ENCODE peak calls at places on chromosomes 4 and X, in six cellular contexts. E is GM12878, H is HCT116, Z is K562, A is HepG2, N is WTC11. T is an unnamed sample.

GRCh38 chr4:94244829-94245185 is 37.1 kb downstream of the SMARCAD1 start:
- DNase-seq in N (no peak), E (no peak), Z (no peak), A (no peak), H (no peak), T (no peak)

GRCh38 chr4:2469192-2469984 is 482 bp downstream of the RNF4 start:
- DNase-seq in E (no peak), Z (peak; percentile 70), A (no peak), N (peak; percentile 58), H (no peak), T (no peak)

GRCh38 chrX:15790766-15791380 is 589 bp downstream of the ZRSR2 start:
- DNase-seq in N (no peak), A (no peak), E (peak; percentile 13), Z (peak; percentile 6), H (no peak), T (no peak)

GRCh38 chrX:44903107-44903506 is 30.1 kb downstream of the KDM6A start:
- DNase-seq in N (no peak), H (peak; percentile 33), A (peak; percentile 50), E (no peak), Z (peak; percentile 34), T (no peak)

GRCh38 chr4:185902654-185903053 is 90.7 kb upstream of the SORBS2 start:
- DNase-seq in H (no peak), A (no peak), Z (no peak), E (no peak), N (no peak), T (no peak)

GRCh38 chr4:149269835-149270234 is 545.8 kb downstream of the IQCM start:
- DNase-seq in H (no peak), E (no peak), Z (no peak), A (no peak), N (no peak), T (no peak)

GRCh38 chr4:125085-125820 is 952 bp downstream of the ZNF718 start:
- DNase-seq in A (no peak), H (no peak), N (peak; percentile 61), Z (peak; percentile 46), E (no peak), T (no peak)

GRCh38 chr4:77100234-77100633 is 24.4 kb upstream of the CCNI start:
- DNase-seq in E (no peak), H (no peak), Z (no peak), A (no peak), N (no peak), T (no peak)

GRCh38 chrX:129768586-129769466 is 10.9 kb upstream of the SASH3 start:
- DNase-seq in H (no peak), A (peak; percentile 47), Z (no peak), N (no peak), E (no peak), T (no peak)

GRCh38 chr4:15348695-15349094 is 79.1 kb upstream of the C1QTNF7 start:
- DNase-seq in A (no peak), Z (no peak), E (no peak), H (no peak), N (no peak), T (no peak)

GRCh38 chr4:181647396-181648107 is 595.6 kb upstream of the TENM3 start:
- DNase-seq in A (no peak), Z (no peak), N (no peak), H (no peak), E (no peak), T (no peak)

GRCh38 chrX:30278365-30278764 is 30.8 kb downstream of the NR0B1 start:
- DNase-seq in Z (no peak), H (no peak), N (no peak), A (no peak), E (no peak), T (no peak)

GRCh38 chr4:21765810-21766407 is 182.7 kb downstream of the KCNIP4 start:
- DNase-seq in N (peak; percentile 67), H (peak; percentile 18), E (no peak), A (peak; percentile 25), Z (peak; percentile 21), T (peak; percentile 64)

GRCh38 chr4:53120801-53121200 is 245.1 kb downstream of the SCFD2 start:
- DNase-seq in H (no peak), Z (no peak), E (no peak), N (no peak), A (no peak), T (no peak)

GRCh38 chr4:108135549-108136209 is 33.1 kb downstream of the LEF1 start:
- DNase-seq in H (no peak), Z (peak; percentile 48), E (no peak), A (no peak), N (peak; percentile 69), T (no peak)

GRCh38 chrX:45449982-45450381 is 249.3 kb upstream of the DIPK2B start:
- DNase-seq in N (no peak), H (peak; percentile 36), A (no peak), E (no peak), Z (no peak), T (no peak)

GRCh38 chr4:80208606-80209005 is 11.3 kb downstream of the PRDM8 start:
- DNase-seq in N (no peak), Z (no peak), H (no peak), A (no peak), E (no peak), T (no peak)

GRCh38 chr4:80206111-80206510 is 8.8 kb downstream of the PRDM8 start:
- DNase-seq in H (no peak), A (no peak), Z (no peak), E (no peak), N (no peak), T (no peak)

GRCh38 chr4:80206541-80207171 is 9.4 kb downstream of the PRDM8 start:
- DNase-seq in N (no peak), H (no peak), A (no peak), Z (no peak), E (no peak), T (no peak)

GRCh38 chr4:80207664-80208063 is 10.4 kb downstream of the PRDM8 start:
- DNase-seq in E (no peak), A (no peak), Z (no peak), N (no peak), H (no peak), T (no peak)

GRCh38 chr4:80207172-80207583 is 9.9 kb downstream of the PRDM8 start:
- DNase-seq in N (peak; percentile 65), Z (no peak), A (no peak), H (no peak), E (no peak), T (no peak)
- TF ChIP-seq ATF3 in N (no peak), Z (no peak), A (no peak), H (no peak), E (no peak), T (no peak)

GRCh38 chr4:8033776-8034528 is 94.3 kb upstream of the AFAP1 start:
- DNase-seq in H (no peak), N (no peak), E (no peak), Z (no peak), A (no peak), T (no peak)

GRCh38 chr4:8037150-8037769 is 97.6 kb upstream of the AFAP1 start:
- DNase-seq in A (no peak), Z (no peak), E (no peak), H (no peak), N (no peak), T (no peak)

GRCh38 chr4:8033067-8033755 is 93.5 kb upstream of the AFAP1 start:
- DNase-seq in N (no peak), H (no peak), E (no peak), Z (no peak), A (no peak), T (no peak)

GRCh38 chr4:8038083-8038482 is 98.4 kb upstream of the AFAP1 start:
- DNase-seq in E (no peak), A (no peak), H (no peak), N (no peak), Z (no peak), T (no peak)

DNA sequence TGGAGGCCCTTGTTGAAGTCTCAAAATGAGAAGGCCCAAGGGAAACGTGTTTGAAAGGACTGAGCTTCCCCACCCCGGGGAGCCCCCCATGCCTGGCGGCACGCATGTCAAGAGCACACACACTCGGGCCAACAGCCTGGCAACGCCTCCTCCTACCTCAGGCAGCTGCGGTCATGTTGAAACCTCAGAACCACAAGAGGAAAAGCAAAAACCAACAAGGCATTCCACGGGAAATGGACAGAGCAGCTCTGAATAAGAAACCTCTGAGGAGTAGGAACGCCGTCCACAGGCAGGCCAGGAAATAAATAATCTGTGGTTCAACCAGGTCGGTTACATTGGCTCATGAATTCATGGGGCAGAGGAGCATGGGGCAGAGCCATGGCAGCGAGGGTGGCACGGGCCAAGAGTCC is 95.7 kb upstream of the AFAP1 start:
- DNase-seq in A (no peak), Z (no peak), N (no peak), E (no peak), H (no peak), T (no peak)
- TF ChIP-seq ATF3 in A (no peak), Z (no peak), N (no peak), E (no peak), H (no peak), T (no peak)

GRCh38 chrX:112670290-112670689 is 9.4 kb downstream of the LHFPL1 start:
- DNase-seq in E (no peak), A (no peak), H (no peak), Z (no peak), N (no peak), T (no peak)

GRCh38 chrX:112669834-112670233 is 9.9 kb downstream of the LHFPL1 start:
- DNase-seq in A (no peak), Z (no peak), E (no peak), H (no peak), N (no peak), T (no peak)

GRCh38 chrX:112670964-112671363 is 8.8 kb downstream of the LHFPL1 start:
- DNase-seq in E (no peak), N (no peak), H (no peak), Z (no peak), A (no peak), T (no peak)

GRCh38 chrX:112664928-112665327 is 14.8 kb downstream of the LHFPL1 start:
- DNase-seq in H (no peak), Z (no peak), E (no peak), A (no peak), N (no peak), T (no peak)

DNA sequence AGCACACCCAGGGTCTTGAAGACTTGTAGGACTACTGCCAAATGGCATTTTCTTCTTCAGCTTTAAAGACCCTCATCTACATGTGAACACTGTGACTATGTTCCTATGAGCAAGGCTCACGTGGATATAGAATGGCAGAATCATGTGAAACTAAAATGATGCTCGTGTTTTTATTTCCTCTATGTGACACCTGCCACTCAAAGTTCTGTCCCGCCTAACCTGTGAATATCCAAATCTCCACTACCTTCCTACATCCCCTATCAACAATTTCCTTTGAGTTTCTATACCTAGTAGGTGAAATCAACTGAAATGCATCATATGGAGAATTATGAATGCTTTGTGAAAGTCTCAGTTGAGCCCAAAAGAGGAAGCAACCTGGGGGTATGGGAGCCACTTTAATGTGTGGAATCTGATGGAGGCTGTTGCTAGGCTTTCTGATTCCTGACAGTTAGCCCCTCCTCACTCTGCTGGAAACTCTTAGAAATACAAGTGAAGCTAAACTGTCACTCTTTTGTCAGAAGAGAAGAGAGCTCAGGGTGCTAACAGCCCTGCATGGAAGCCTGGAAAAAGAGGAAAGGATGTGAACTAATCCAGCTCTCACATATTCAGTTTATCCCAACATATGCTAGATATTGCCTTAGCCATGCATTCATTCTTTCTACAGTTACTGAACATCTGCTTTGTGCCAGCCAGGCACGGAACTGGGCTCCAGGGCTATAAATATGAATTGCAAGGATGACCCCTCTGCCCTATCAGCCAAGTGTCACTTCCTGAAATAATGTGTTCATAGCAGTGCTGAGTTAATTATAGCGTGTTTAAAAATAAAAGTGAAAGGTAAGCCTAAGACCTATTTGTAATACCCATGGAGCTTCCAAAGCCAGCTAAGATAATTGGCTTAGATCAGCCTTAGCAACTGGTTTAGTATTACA is 11.0 kb downstream of the LHFPL1 start:
- DNase-seq in N (no peak), H (no peak), E (no peak), Z (no peak), A (no peak), T (no peak)
- TF ChIP-seq ATF3 in N (no peak), H (no peak), E (no peak), Z (no peak), A (no peak), T (no peak)

GRCh38 chr4:153465583-153465921 is 608 bp upstream of the TMEM131L start:
- DNase-seq in Z (peak; percentile 49), H (peak; percentile 16), N (peak; percentile 41), E (no peak), A (peak; percentile 37), T (peak; percentile 78)
- TF ChIP-seq ATF3 in Z (no peak), H (no peak), N (no peak), E (no peak), A (no peak), T (no peak)

T was measured in H1.